ENCODE peak calls at places on chromosomes 3 and 15, in four cellular contexts. J is HCT116, Z is pancreas, X is left lung. H is an unnamed sample. For H3K4me1, the result is how much of the 10 kb centered on the place peaks cover.

GRCh38 chr3:30399394-30400181 is 206.8 kb upstream of the TGFBR2 start:
- DNase-seq in J (no peak), Z (no peak), X (no peak), H (no peak)

GRCh38 chr3:45631486-45631885 is 36.9 kb downstream of the LIMD1 start:
- DNase-seq in J (no peak), Z (no peak), X (no peak), H (no peak)

GRCh38 chr3:167084566-167084965 is 295.5 kb downstream of the ZBBX start:
- DNase-seq in J (no peak), Z (no peak), X (no peak), H (no peak)

GRCh38 chr3:50221413-50222168 is 14.4 kb upstream of the GNAI2 start:
- DNase-seq in J (no peak), Z (no peak), X (no peak), H (no peak)

GRCh38 chr15:87461621-87462020 is 794.9 kb downstream of the NTRK3 start:
- DNase-seq in J (no peak), Z (no peak), X (no peak), H (no peak)

GRCh38 chr15:58839485-58839884 is 68.4 kb downstream of the MINDY2 start:
- DNase-seq in J (no peak), Z (no peak), X (no peak), H (no peak)

GRCh38 chr3:176633511-176633910 is 563.8 kb downstream of the TBL1XR1 start:
- DNase-seq in J (no peak), Z (no peak), X (no peak), H (no peak)

GRCh38 chr3:142501004-142501926 is 53.4 kb upstream of the XRN1 start:
- DNase-seq in J (no peak), Z (no peak), X (no peak), H (no peak)

GRCh38 chr15:29039466-29040366 is 153.9 kb downstream of the APBA2 start:
- DNase-seq in J (no peak), Z (no peak), X (no peak), H (no peak)

GRCh38 chr3:48215019-48215418 is 8.3 kb upstream of the CAMP start:
- DNase-seq in J (no peak), Z (no peak), X (no peak), H (no peak)

GRCh38 chr15:43433661-43434303 is 59.2 kb downstream of the TP53BP1 start:
- DNase-seq in J (no peak), Z (no peak), X (no peak), H (no peak)

GRCh38 chr3:168850109-168850508 is 754.4 kb upstream of the GOLIM4 start:
- DNase-seq in J (no peak), Z (no peak), X (no peak), H (no peak)

GRCh38 chr3:114706591-114707224 is 412.9 kb downstream of the TIGIT start:
- DNase-seq in J (peak), Z (peak), X (no peak), H (no peak)

GRCh38 chr3:177622520-177622919 is 425.2 kb upstream of the TBL1XR1 start:
- DNase-seq in J (no peak), Z (no peak), X (no peak), H (no peak)

GRCh38 chr15:85542895-85543331 is 162.5 kb downstream of the AKAP13 start:
- DNase-seq in J (no peak), Z (no peak), X (no peak), H (no peak)

GRCh38 chr3:144488927-144489326 is 517.3 kb downstream of the DIPK2A start:
- DNase-seq in J (no peak), Z (no peak), X (no peak), H (no peak)

GRCh38 chr3:118097660-118098059 is 937.0 kb downstream of the IGSF11 start:
- DNase-seq in J (no peak), Z (no peak), X (no peak), H (no peak)

GRCh38 chr3:85881833-85882393 is 923.1 kb downstream of the CADM2 start:
- DNase-seq in J (no peak), Z (no peak), X (no peak), H (no peak)

GRCh38 chr3:133562376-133562775 is 11.1 kb upstream of the CDV3 start:
- DNase-seq in J (no peak), Z (no peak), X (no peak), H (no peak)

GRCh38 chr3:189121088-189121487 is 50.7 kb upstream of the TPRG1 start:
- DNase-seq in J (no peak), Z (no peak), X (no peak), H (no peak)

GRCh38 chr3:47884603-47885002 is 81.7 kb downstream of the DHX30 start:
- DNase-seq in J (no peak), Z (no peak), X (no peak), H (no peak)

GRCh38 chr3:170717410-170718402 is 131.8 kb upstream of the SLC7A14 start:
- DNase-seq in J (no peak), Z (no peak), X (no peak), H (no peak)

GRCh38 chr3:20141841-20142240 is 44.2 kb downstream of the SGO1 start:
- DNase-seq in J (no peak), Z (no peak), X (no peak), H (no peak)

GRCh38 chr3:112644453-112644852 is 3.5 kb upstream of the CCDC80 start:
- DNase-seq in J (no peak), Z (no peak), X (no peak), H (no peak)

GRCh38 chr3:155065537-155065936 is 14.6 kb upstream of the MME start:
- DNase-seq in J (no peak), Z (no peak), X (no peak), H (no peak)

GRCh38 chr3:23877324-23877980 is 39.3 kb downstream of the NKIRAS1 start:
- DNase-seq in J (no peak), Z (no peak), X (no peak), H (no peak)

GRCh38 chr3:59046839-59047238 is 3.0 kb downstream of the CFAP20DC start:
- DNase-seq in J (no peak), Z (no peak), X (no peak), H (no peak)

GRCh38 chr3:126373682-126374601 is 16.7 kb upstream of the KLF15 start:
- DNase-seq in J (no peak), Z (no peak), X (no peak), H (peak)

GRCh38 chr3:4228295-4228694 is 74.9 kb upstream of the SETMAR start:
- DNase-seq in J (no peak), Z (no peak), X (no peak), H (no peak)

GRCh38 chr3:156489462-156489911 is 65.4 kb downstream of the SSR3 start:
- DNase-seq in J (no peak), Z (no peak), X (no peak), H (no peak)

GRCh38 chr3:183895296-183895695 is 10.6 kb upstream of the PARL start:
- DNase-seq in J (peak), Z (peak), X (no peak), H (no peak)

GRCh38 chr3:79306939-79307590 is 460.7 kb downstream of the ROBO1 start:
- DNase-seq in J (no peak), Z (no peak), X (no peak), H (no peak)

GRCh38 chr15:66744610-66745279 is 42.7 kb downstream of the SMAD6 start:
- DNase-seq in J (no peak), Z (no peak), X (no peak), H (no peak)
- TF ChIP-seq CTCF in J (peak), Z (no peak), X (no peak), H (no peak)

GRCh38 chr15:38520035-38520434 is 44.6 kb downstream of the RASGRP1 start:
- DNase-seq in J (no peak), Z (no peak), X (no peak), H (no peak)

GRCh38 chr15:38525489-38525888 is 39.1 kb downstream of the RASGRP1 start:
- DNase-seq in J (no peak), Z (no peak), X (no peak), H (no peak)

GRCh38 chr15:38521316-38521715 is 43.3 kb downstream of the RASGRP1 start:
- DNase-seq in J (no peak), Z (no peak), X (no peak), H (no peak)

GRCh38 chr15:38524156-38524555 is 40.5 kb downstream of the RASGRP1 start:
- DNase-seq in J (no peak), Z (no peak), X (no peak), H (no peak)

DNA sequence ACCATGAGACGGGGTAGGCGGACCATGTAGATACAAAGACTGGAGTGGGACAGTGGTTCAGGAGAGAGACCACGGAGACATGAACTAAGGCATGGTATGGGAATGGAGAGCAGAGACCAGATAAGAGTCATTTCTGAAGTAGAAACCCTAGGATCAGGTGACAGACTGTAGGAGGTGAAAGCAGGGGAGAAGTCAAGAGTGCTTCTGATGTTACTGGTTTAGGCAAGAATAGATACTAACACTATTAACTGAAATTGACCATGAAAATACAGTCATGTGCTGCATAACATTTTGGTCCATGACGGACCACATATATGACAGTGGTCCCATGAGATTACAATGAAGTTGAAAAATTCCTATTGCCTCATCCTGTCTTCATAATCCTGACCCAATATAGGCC is 41.7 kb downstream of the RASGRP1 start:
- DNase-seq in J (no peak), Z (no peak), X (no peak), H (no peak)
- H3K4me1 ChIP-seq in J (under half), Z (under half), X (under half), H (under half)

GRCh38 chr15:77810180-77810579 is 177.5 kb upstream of the LINGO1 start:
- DNase-seq in J (no peak), Z (no peak), X (no peak), H (no peak)

GRCh38 chr15:77808077-77808476 is 175.4 kb upstream of the LINGO1 start:
- DNase-seq in J (no peak), Z (no peak), X (no peak), H (no peak)

GRCh38 chr15:77811270-77811669 is 178.6 kb upstream of the LINGO1 start:
- DNase-seq in J (no peak), Z (no peak), X (no peak), H (no peak)

GRCh38 chr15:77807115-77807514 is 174.4 kb upstream of the LINGO1 start:
- DNase-seq in J (no peak), Z (no peak), X (no peak), H (no peak)

GRCh38 chr15:77808581-77809198 is 176.0 kb upstream of the LINGO1 start:
- DNase-seq in J (no peak), Z (no peak), X (no peak), H (no peak)
- TF ChIP-seq CTCF in J (no peak), Z (no peak), X (no peak), H (no peak)

GRCh38 chr3:10855083-10855870 is 39.2 kb downstream of the SLC6A11 start:
- DNase-seq in J (no peak), Z (no peak), X (no peak), H (no peak)

GRCh38 chr3:10852031-10852795 is 36.2 kb downstream of the SLC6A11 start:
- DNase-seq in J (no peak), Z (no peak), X (peak), H (no peak)

GRCh38 chr3:10855871-10856662 is 40.0 kb downstream of the SLC6A11 start:
- DNase-seq in J (peak), Z (no peak), X (no peak), H (no peak)
- H3K4me1 ChIP-seq in J (under half), Z (under half), X (under half), H (under half)

DNA sequence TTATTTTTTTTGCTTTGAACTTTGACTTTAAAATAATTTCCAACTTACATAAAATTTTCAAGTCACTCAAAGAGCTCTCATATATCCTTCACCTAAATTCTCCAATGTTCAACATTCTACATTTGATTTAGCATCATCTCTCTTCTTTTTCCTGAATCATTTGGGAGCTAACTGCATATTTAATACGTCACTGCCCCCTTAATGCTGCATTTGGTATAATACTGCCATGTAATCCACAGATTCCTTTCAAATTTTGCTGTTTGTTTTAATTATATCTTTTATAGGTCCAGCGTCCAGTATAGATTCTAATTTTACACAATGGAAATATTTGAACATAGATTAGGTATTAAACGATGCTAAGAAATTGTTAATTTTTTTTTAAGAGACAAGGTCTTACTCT is 2.3 kb upstream of the EIF2AK4 start:
- DNase-seq in J (no peak), Z (no peak), X (no peak), H (no peak)
- TF ChIP-seq CTCF in J (peak), Z (no peak), X (no peak), H (no peak)

GRCh38 chr15:22878103-22878502 is 39.6 kb downstream of the NIPA2 start:
- DNase-seq in J (no peak), Z (no peak), X (no peak), H (no peak)

GRCh38 chr15:22874256-22874655 is 35.8 kb downstream of the NIPA2 start:
- DNase-seq in J (no peak), Z (no peak), X (no peak), H (no peak)

GRCh38 chr15:22877607-22878006 is 39.1 kb downstream of the NIPA2 start:
- DNase-seq in J (no peak), Z (no peak), X (no peak), H (no peak)

GRCh38 chr15:22880068-22880980 is 41.9 kb downstream of the NIPA2 start:
- DNase-seq in J (no peak), Z (no peak), X (no peak), H (no peak)

DNA sequence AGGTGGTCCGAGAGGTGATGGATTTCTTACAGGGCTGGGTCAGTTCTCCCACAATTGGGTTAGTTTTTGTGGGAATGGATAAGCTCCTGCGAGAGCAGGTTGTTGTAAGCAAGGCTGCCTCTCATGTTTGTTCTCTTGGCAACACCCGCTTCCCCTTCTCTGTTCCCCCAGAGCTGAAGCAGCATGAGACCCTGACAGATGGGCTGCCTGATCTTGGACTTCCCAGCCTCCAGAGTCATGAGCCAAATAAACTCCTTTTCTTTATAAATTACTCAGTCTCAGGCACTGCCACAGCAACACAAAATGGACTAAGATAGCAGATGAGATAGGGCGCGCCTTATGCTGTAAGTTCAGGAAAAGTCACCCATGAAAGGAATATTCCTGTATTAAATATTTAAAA is 38.7 kb downstream of the NIPA2 start:
- DNase-seq in J (no peak), Z (no peak), X (no peak), H (no peak)
- H3K4me1 ChIP-seq in J (under half), Z (under half), X (under half), H (under half)

GRCh38 chr3:98799479-98799878 is 36.3 kb downstream of the ST3GAL6 start:
- DNase-seq in J (no peak), Z (no peak), X (no peak), H (no peak)

GRCh38 chr3:98800401-98800800 is 37.3 kb downstream of the ST3GAL6 start:
- DNase-seq in J (no peak), Z (no peak), X (no peak), H (no peak)

GRCh38 chr3:98798820-98799219 is 35.7 kb downstream of the ST3GAL6 start:
- DNase-seq in J (no peak), Z (no peak), X (no peak), H (no peak)

GRCh38 chr3:98797905-98798304 is 34.8 kb downstream of the ST3GAL6 start:
- DNase-seq in J (no peak), Z (no peak), X (no peak), H (no peak)

DNA sequence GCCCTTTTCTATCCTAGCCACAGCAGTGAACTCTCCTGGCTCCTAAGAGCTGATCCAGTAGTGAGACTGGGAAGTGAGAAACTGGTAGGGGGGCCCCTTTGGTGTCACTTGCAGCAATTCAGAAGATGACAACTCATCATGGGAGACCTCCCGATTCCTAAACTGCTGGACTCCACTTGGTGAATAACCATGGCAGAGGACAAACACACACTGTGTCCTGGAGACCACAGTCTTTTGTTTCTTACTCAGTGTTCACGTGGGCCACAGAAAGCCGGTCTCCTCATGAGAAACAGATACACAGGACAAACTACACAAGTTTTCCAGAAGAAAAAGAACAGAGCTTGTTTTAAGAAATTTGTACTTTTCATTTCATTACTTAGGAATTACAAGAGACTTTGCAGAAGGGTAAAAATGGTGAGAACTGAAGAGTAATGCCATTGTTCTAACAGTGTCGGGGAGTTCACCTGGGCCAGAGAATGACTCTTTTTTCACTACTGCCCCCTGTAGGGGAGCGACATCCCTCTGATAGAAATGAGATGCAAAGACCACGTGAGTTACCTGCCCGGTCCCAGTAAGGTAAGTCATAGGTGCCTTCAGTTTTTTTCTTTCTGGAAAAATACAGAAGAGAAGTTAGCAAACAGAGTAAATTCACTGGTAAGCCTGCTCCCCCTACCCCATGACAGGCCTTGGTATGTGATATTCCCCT is 38.1 kb downstream of the ST3GAL6 start:
- DNase-seq in J (no peak), Z (no peak), X (no peak), H (no peak)
- TF ChIP-seq CTCF in J (peak), Z (no peak), X (no peak), H (no peak)